ENCODE peak calls at places on chromosomes 1 and 21, in six cellular contexts. N is nephron progenitor cell, E is fibroblast of the conjunctiva, I is activated T-cell treated with anti-CD3 and anti-CD28 coated beads for 1 hour, J is endothelial cell, O is T-helper 9 cell. P is an unnamed sample.

GRCh38 chr21:41616063-41616591 is 108.2 kb upstream of the TMPRSS2 start:
- DNase-seq in J (no peak), E (no peak), O (no peak), I (no peak), N (no peak), P (peak)

GRCh38 chr1:200510228-200510623 is 100.4 kb upstream of the ZNF281 start:
- DNase-seq in I (peak), O (peak), J (peak), E (peak), N (peak), P (peak)

GRCh38 chr1:246477634-246478033 is 29.4 kb downstream of the SMYD3 start:
- DNase-seq in E (no peak), J (no peak), N (no peak), I (no peak), O (no peak), P (no peak)

GRCh38 chr1:66331641-66332523 is 202.1 kb upstream of the SGIP1 start:
- DNase-seq in I (peak), O (peak), J (peak), N (peak), E (peak), P (peak)

GRCh38 chr1:39525366-39526165 is 34.1 kb downstream of the BMP8A start:
- DNase-seq in O (no peak), N (no peak), I (peak), E (no peak), J (no peak), P (no peak)

GRCh38 chr21:19807231-19807630 is 1191.0 kb upstream of the NCAM2 start:
- DNase-seq in I (no peak), J (no peak), N (no peak), E (peak), O (no peak), P (no peak)

GRCh38 chr1:91769698-91770232 is 116.2 kb downstream of the TGFBR3 start:
- DNase-seq in I (no peak), E (no peak), N (no peak), J (no peak), O (no peak), P (no peak)

GRCh38 chr1:64251971-64252370 is 48.5 kb downstream of the UBE2U start:
- DNase-seq in N (no peak), E (no peak), O (no peak), J (no peak), I (no peak), P (no peak)

GRCh38 chr1:96722161-96722908 is 751 bp downstream of the PTBP2 start:
- DNase-seq in I (no peak), N (peak), E (peak), J (peak), O (peak), P (peak)

GRCh38 chr1:21124846-21125245 is 51.9 kb downstream of the EIF4G3 start:
- DNase-seq in E (no peak), J (no peak), N (no peak), I (no peak), O (no peak), P (no peak)

GRCh38 chr1:214423045-214423444 is 128.4 kb downstream of the PTPN14 start:
- DNase-seq in O (no peak), E (no peak), N (no peak), J (no peak), I (no peak), P (no peak)

GRCh38 chr1:35530946-35531345 is 26.3 kb downstream of the KIAA0319L start:
- DNase-seq in E (no peak), J (no peak), N (no peak), O (no peak), I (no peak), P (no peak)

GRCh38 chr1:244414543-244414942 is 37.2 kb downstream of the ADSS2 start:
- DNase-seq in E (peak), J (no peak), N (no peak), I (no peak), O (no peak), P (peak)

GRCh38 chr1:62241357-62242131 is 46.9 kb downstream of the L1TD1 start:
- DNase-seq in O (no peak), E (no peak), I (no peak), J (no peak), N (no peak), P (no peak)

GRCh38 chr1:247209306-247209900 is 37.6 kb upstream of the ZNF124 start:
- DNase-seq in I (no peak), J (no peak), E (no peak), N (no peak), O (no peak), P (no peak)

GRCh38 chr1:37612186-37612585 is 16.4 kb upstream of the GNL2 start:
- DNase-seq in O (no peak), N (no peak), I (no peak), E (no peak), J (no peak), P (no peak)

GRCh38 chr1:117739516-117739915 is 133.7 kb downstream of the TENT5C start:
- DNase-seq in I (no peak), E (no peak), O (no peak), J (no peak), N (no peak), P (no peak)

GRCh38 chr21:46036696-46037337 is 55.2 kb downstream of the COL6A1 start:
- DNase-seq in J (no peak), I (no peak), E (no peak), O (no peak), N (no peak), P (no peak)

GRCh38 chr1:62070384-62071011 is 124.2 kb upstream of the L1TD1 start:
- DNase-seq in N (peak), O (no peak), E (peak), I (no peak), J (peak), P (no peak)

GRCh38 chr1:169692766-169693460 is 18.5 kb downstream of the SELL start:
- DNase-seq in N (no peak), O (no peak), J (no peak), I (no peak), E (no peak), P (no peak)

GRCh38 chr1:201282931-201283829 is at the start of gene PKP1:
- DNase-seq in I (no peak), N (peak), E (no peak), J (peak), O (no peak), P (no peak)

GRCh38 chr1:111190931-111191451 is 9.5 kb downstream of the DENND2D start:
- DNase-seq in N (no peak), O (no peak), J (no peak), E (peak), I (no peak), P (peak)

GRCh38 chr1:12636098-12636950 is 7.6 kb upstream of the AADACL4 start:
- DNase-seq in N (peak), E (no peak), J (no peak), O (no peak), I (no peak), P (no peak)

GRCh38 chr1:224623743-224624333 is 7.7 kb downstream of the CNIH3 start:
- DNase-seq in O (peak), E (peak), N (no peak), J (peak), I (peak), P (peak)

GRCh38 chr1:87513270-87513669 is 184.6 kb downstream of the LMO4 start:
- DNase-seq in I (no peak), J (no peak), N (no peak), E (no peak), O (no peak), P (no peak)

GRCh38 chr1:1286313-1287261 is 6.4 kb downstream of the SCNN1D start:
- DNase-seq in N (no peak), I (no peak), O (no peak), E (no peak), J (no peak), P (no peak)

GRCh38 chr1:192788184-192788583 is 20.7 kb upstream of the RGS2 start:
- DNase-seq in I (no peak), E (peak), N (no peak), O (no peak), J (peak), P (no peak)

GRCh38 chr1:68916227-68916853 is 419.5 kb upstream of the DEPDC1 start:
- DNase-seq in N (no peak), I (no peak), J (no peak), O (no peak), E (peak), P (peak)

GRCh38 chr1:101506541-101507164 is 269.8 kb downstream of the S1PR1 start:
- DNase-seq in E (peak), O (peak), I (peak), J (peak), N (peak), P (peak)

GRCh38 chr21:27024316-27024715 is 57.4 kb upstream of the ADAMTS5 start:
- DNase-seq in I (no peak), O (no peak), E (peak), N (no peak), J (no peak), P (peak)

GRCh38 chr1:44251486-44251885 is 38.2 kb downstream of the DMAP1 start:
- DNase-seq in E (no peak), O (no peak), N (no peak), J (no peak), I (no peak), P (no peak)

GRCh38 chr1:100557606-100557953 is 19.6 kb downstream of the GPR88 start:
- DNase-seq in J (no peak), O (no peak), I (no peak), E (no peak), N (no peak), P (no peak)

GRCh38 chr1:22674410-22674749 is 21.3 kb downstream of the C1QB start:
- DNase-seq in I (no peak), N (no peak), J (no peak), O (no peak), E (no peak), P (no peak)

GRCh38 chr1:230308039-230308438 is 118.1 kb downstream of the PGBD5 start:
- DNase-seq in I (no peak), N (no peak), J (no peak), O (no peak), E (peak), P (peak)

GRCh38 chr1:3593745-3594144 is 17.6 kb downstream of the MEGF6 start:
- DNase-seq in O (no peak), J (no peak), N (no peak), E (no peak), I (no peak), P (no peak)

GRCh38 chr1:108057536-108057935 is 92.6 kb upstream of the VAV3 start:
- DNase-seq in I (no peak), E (no peak), J (peak), O (no peak), N (peak), P (no peak)

P was measured in AG09319.